ENCODE peak calls at places on chromosomes 7 and 10, in seven cellular contexts. Q, K, F, Y, W, P and B are unnamed samples. For H3K4me1, the result is how much of the 10 kb centered on the place peaks cover.

GRCh38 chr10:116688241-116688711 is 54.1 kb downstream of the HSPA12A start:
- DNase-seq in Q (no peak), K (peak), F (no peak), Y (no peak), W (no peak), P (no peak), B (no peak)

GRCh38 chr10:108052981-108053380 is 888.5 kb upstream of the SORCS1 start:
- DNase-seq in Q (no peak), K (no peak), F (no peak), Y (no peak), W (no peak), P (no peak), B (no peak)

GRCh38 chr7:28155964-28156363 is 24.6 kb downstream of the JAZF1 start:
- DNase-seq in Q (no peak), K (no peak), F (no peak), Y (no peak), W (no peak), P (no peak), B (no peak)

GRCh38 chr7:69696686-69697685 is 98.7 kb downstream of the AUTS2 start:
- DNase-seq in Q (no peak), K (no peak), F (no peak), Y (no peak), W (no peak), P (no peak), B (no peak)

GRCh38 chr10:117476716-117477115 is 65.8 kb upstream of the EMX2 start:
- DNase-seq in Q (no peak), K (peak), F (no peak), Y (no peak), W (no peak), P (no peak), B (no peak)

GRCh38 chr7:142194201-142194600 is 63.7 kb downstream of the PRSS58 start:
- DNase-seq in Q (no peak), K (no peak), F (no peak), Y (no peak), W (no peak), P (no peak), B (no peak)

GRCh38 chr7:40646717-40647116 is 511.9 kb downstream of the SUGCT start:
- DNase-seq in Q (no peak), K (no peak), F (no peak), Y (no peak), W (no peak), P (no peak), B (no peak)

GRCh38 chr7:129376076-129376777 is 58.0 kb upstream of the STRIP2 start:
- DNase-seq in Q (peak), K (no peak), F (no peak), Y (no peak), W (peak), P (no peak), B (peak)

GRCh38 chr7:101124376-101125056 is 2.4 kb upstream of the SERPINE1 start:
- DNase-seq in Q (no peak), K (no peak), F (no peak), Y (no peak), W (no peak), P (no peak), B (no peak)

GRCh38 chr7:14826426-14826825 is 76.1 kb downstream of the DGKB start:
- DNase-seq in Q (no peak), K (no peak), F (no peak), Y (no peak), W (no peak), P (no peak), B (no peak)

GRCh38 chr7:107354639-107355038 is 115.2 kb upstream of the GPR22 start:
- DNase-seq in Q (no peak), K (no peak), F (no peak), Y (no peak), W (no peak), P (no peak), B (no peak)

GRCh38 chr7:3867847-3868246 is 566.8 kb downstream of the SDK1 start:
- DNase-seq in Q (no peak), K (no peak), F (no peak), Y (no peak), W (no peak), P (no peak), B (peak)

GRCh38 chr7:47647213-47647985 is 65.5 kb upstream of the TNS3 start:
- DNase-seq in Q (no peak), K (no peak), F (no peak), Y (no peak), W (no peak), P (no peak), B (no peak)
- TF ChIP-seq POLR2AphosphoS5 in Q (no peak), K (no peak), F (no peak), Y (no peak), W (no peak), P (no peak), B (no peak)

GRCh38 chr10:118751272-118751671 is 3.5 kb downstream of the CACUL1 start:
- DNase-seq in Q (no peak), K (no peak), F (no peak), Y (no peak), W (no peak), P (no peak), B (no peak)

GRCh38 chr10:118752401-118752800 is 2.4 kb downstream of the CACUL1 start:
- DNase-seq in Q (no peak), K (no peak), F (no peak), Y (no peak), W (no peak), P (no peak), B (no peak)

GRCh38 chr10:118754132-118754555 is 626 bp downstream of the CACUL1 start:
- DNase-seq in Q (peak), K (peak), F (no peak), Y (peak), W (peak), P (no peak), B (peak)

GRCh38 chr10:118753331-118753730 is 1.4 kb downstream of the CACUL1 start:
- DNase-seq in Q (no peak), K (no peak), F (no peak), Y (no peak), W (no peak), P (no peak), B (no peak)

GRCh38 chr10:118754556-118755423 is at the start of gene CACUL1:
- DNase-seq in Q (peak), K (peak), F (peak), Y (peak), W (peak), P (peak), B (peak)
- TF ChIP-seq EP300 in Q (no peak), K (no peak), F (no peak), Y (no peak), W (no peak), P (no peak), B (no peak)

GRCh38 chr7:43678315-43678714 is 51.0 kb downstream of the COA1 start:
- DNase-seq in Q (no peak), K (no peak), F (no peak), Y (no peak), W (no peak), P (no peak), B (no peak)
- H3K4me1 ChIP-seq in Q (half or more), K (under half), F (under half), Y (under half), W (under half), P (under half), B (under half)

GRCh38 chr10:97571622-97572021 is 957 bp upstream of the ANKRD2 start:
- DNase-seq in Q (peak), K (no peak), F (no peak), Y (no peak), W (no peak), P (no peak), B (no peak)

GRCh38 chr10:97573021-97573420 is 442 bp downstream of the ANKRD2 start:
- DNase-seq in Q (no peak), K (no peak), F (no peak), Y (no peak), W (no peak), P (no peak), B (no peak)

GRCh38 chr10:97570789-97571536 is 1.6 kb upstream of the ANKRD2 start:
- DNase-seq in Q (no peak), K (no peak), F (no peak), Y (no peak), W (peak), P (no peak), B (no peak)

GRCh38 chr10:97573672-97574071 is 1.1 kb downstream of the ANKRD2 start:
- DNase-seq in Q (no peak), K (no peak), F (no peak), Y (no peak), W (no peak), P (no peak), B (no peak)

GRCh38 chr10:97572214-97572989 is at the start of gene ANKRD2:
- DNase-seq in Q (peak), K (peak), F (no peak), Y (peak), W (peak), P (no peak), B (peak)
- TF ChIP-seq POLR2AphosphoS5 in Q (no peak), K (no peak), F (no peak), Y (no peak), W (no peak), P (peak), B (no peak)

DNA sequence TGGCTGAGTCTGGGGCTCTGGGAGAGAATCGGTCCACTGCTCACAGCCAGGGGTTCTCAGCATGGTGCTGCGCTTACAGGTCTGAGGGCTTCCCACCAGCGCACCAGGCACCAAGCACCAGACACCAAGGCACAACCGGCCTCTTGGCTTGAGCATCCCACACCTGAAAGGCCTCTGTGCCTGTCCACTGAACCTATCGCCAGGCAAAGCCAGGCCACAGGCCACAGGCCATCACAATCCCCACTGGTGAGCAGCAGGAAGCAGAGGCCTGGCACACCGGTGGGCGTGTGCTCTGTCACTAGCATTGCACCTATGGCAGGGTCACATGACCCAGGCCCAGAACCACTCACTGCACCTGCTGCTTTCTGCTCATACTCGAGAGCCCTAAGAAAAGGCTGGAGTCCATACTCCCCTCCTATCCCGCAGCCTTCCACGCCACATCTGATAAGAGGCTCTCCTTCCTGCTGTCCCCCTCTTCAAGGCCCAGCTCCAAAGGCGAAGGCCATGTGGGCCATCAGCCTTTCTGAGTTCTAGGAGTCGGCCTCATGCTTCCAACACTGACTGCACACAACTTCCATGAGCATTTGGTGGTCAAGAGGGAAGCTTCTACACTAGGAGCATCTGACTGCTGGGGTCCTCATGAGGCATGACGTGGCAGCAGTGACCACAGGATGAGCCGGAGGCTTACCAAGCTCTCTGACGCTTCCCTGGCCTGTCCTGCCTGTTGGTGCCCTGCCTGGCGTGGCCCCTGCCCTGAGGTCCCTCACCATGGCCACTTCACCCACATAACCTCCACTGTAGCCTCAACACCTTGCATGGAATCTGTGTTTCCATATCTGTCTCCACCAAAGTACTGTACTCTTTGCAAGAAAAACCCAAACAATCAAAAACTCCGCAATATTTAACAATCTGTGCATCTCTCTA is 166.4 kb downstream of the TNS3 start:
- DNase-seq in Q (no peak), K (peak), F (no peak), Y (no peak), W (peak), P (no peak), B (no peak)
- TF ChIP-seq EP300 in Q (no peak), K (no peak), F (no peak), Y (no peak), W (no peak), P (no peak), B (no peak)

DNA sequence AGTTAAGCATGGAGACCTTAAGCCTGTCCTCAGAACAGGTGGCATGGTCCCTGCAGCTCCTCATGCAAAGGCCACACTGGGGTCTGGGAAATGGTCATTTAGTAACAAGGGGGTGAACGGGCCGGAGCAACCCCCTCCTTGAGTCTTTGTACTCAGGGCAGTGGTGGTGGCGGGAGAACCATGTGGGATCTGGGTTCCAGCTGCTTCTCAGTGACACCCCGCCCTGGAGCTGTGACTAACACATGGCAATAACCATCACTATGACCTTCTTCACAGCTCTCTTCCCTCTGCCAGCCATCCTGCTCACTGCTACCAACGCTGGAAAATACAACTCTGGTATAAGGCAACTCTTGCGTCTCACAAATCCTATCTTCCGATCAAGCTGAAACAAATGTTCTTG is 203.4 kb upstream of the FRMD4A start:
- DNase-seq in Q (no peak), K (no peak), F (no peak), Y (no peak), W (no peak), P (no peak), B (peak)
- H3K4me1 ChIP-seq in Q (under half), K (under half), F (under half), Y (under half), W (under half), P (under half), B (under half)

GRCh38 chr7:36115448-36116321 is 37.4 kb upstream of the EEPD1 start:
- DNase-seq in Q (peak), K (peak), F (peak), Y (peak), W (peak), P (no peak), B (peak)
- TF ChIP-seq POLR2AphosphoS5 in Q (no peak), K (no peak), F (no peak), Y (no peak), W (peak), P (no peak), B (peak)

DNA sequence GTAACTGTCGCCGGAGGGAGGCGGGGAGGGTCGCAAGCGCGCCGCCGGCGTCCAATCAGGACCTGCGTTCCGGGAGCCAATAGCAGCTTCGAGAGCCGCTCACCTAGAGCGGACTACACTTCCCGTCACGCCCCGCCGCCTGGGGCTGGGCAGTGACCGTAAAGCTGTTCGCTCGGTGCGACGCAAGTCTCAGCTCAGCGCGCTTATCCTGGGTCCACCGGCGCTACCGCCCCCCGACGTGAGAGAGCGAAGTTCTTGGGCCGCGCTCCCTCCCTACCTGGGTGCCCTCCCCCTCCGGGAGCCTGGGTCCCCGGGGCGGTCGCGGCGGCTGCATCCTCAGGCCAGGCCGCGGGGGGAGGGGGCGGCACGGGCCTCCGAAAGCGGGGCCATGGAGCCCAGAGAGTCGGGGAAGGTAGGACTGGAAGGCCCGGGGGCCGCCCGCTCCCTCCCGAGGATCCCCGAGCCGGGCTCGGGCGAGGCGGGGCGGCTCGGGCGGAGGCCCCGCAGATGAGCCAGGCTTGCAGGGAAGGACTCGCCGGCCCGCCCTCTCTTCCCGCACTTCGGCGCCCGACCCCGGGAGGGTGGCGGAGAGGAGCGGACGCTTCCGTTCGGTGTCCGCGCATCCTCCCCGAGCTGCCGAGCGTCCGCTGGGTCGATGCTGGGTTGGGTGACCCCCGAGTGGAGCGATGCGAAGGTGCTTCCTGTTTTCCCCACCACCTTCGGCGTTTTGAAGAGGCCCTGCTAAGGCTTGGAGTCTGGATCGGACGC is at the start of gene ZNF862:
- DNase-seq in Q (peak), K (peak), F (peak), Y (peak), W (peak), P (peak), B (peak)
- TF ChIP-seq EP300 in Q (no peak), K (no peak), F (no peak), Y (no peak), W (peak), P (no peak), B (no peak)

GRCh38 chr10:79116363-79116762 is 47.6 kb downstream of the ZMIZ1 start:
- DNase-seq in Q (no peak), K (no peak), F (peak), Y (no peak), W (no peak), P (no peak), B (no peak)
- H3K4me1 ChIP-seq in Q (half or more), K (half or more), F (under half), Y (half or more), W (under half), P (half or more), B (under half)